ENCODE peak calls at places on chromosomes 11 and 22, in eight cellular contexts. Y is LNCaP clone FGC, V is colonic mucosa, C is tibial nerve, Z is thyroid gland, E is A549, O is tibial artery, I is kidney. G is an unnamed sample.
A peak's percentile ranks its signal among the peaks of the same experiment; 100 is the strongest.

GRCh38 chr11:34624069-34624468 is 3.2 kb downstream of the EHF start:
- DNase-seq in V (peak; percentile 80), Z (no peak), I (no peak), Y (no peak), O (no peak), E (no peak), C (no peak), G (peak; percentile 71)

GRCh38 chr22:34105461-34106062 is 185.3 kb upstream of the LARGE1 start:
- DNase-seq in E (peak; percentile 2), I (peak; percentile 75), Z (peak; percentile 43), V (peak; percentile 73), O (peak; percentile 67), C (peak; percentile 31), Y (peak; percentile 26), G (peak; percentile 3)

GRCh38 chr22:21624120-21624879 is 5.5 kb downstream of the YDJC start:
- DNase-seq in Z (no peak), C (no peak), Y (peak; percentile 32), V (peak; percentile 41), I (no peak), O (no peak), E (no peak), G (peak; percentile 24)

GRCh38 chr11:10350341-10350740 is 45.5 kb downstream of the ADM start:
- DNase-seq in Z (no peak), O (no peak), V (no peak), Y (no peak), E (no peak), I (no peak), C (no peak), G (peak; percentile 44)

GRCh38 chr11:103480421-103480820 is 371.2 kb downstream of the DYNC2H1 start:
- DNase-seq in Z (no peak), O (no peak), C (no peak), Y (no peak), V (no peak), I (no peak), E (no peak), G (no peak)

GRCh38 chr11:96337541-96338530 is 5.2 kb downstream of the MAML2 start:
- DNase-seq in Y (no peak), Z (no peak), C (no peak), O (no peak), V (peak; percentile 42), E (no peak), I (no peak), G (no peak)

GRCh38 chr11:95364324-95365295 is 133.6 kb upstream of the SESN3 start:
- DNase-seq in O (no peak), E (peak; percentile 36), I (no peak), C (no peak), V (no peak), Z (no peak), Y (peak; percentile 26), G (peak; percentile 24)

GRCh38 chr11:73403541-73403940 is 27.3 kb downstream of the RELT start:
- DNase-seq in C (no peak), Z (no peak), Y (no peak), I (no peak), V (no peak), E (no peak), O (no peak), G (no peak)

GRCh38 chr22:23525510-23525909 is 54.6 kb downstream of the IGLL1 start:
- DNase-seq in O (no peak), Y (no peak), E (no peak), V (no peak), Z (peak; percentile 3), I (peak; percentile 57), C (no peak), G (no peak)

GRCh38 chr11:127574528-127574927 is 574.0 kb upstream of the KIRREL3 start:
- DNase-seq in V (no peak), C (no peak), Z (no peak), Y (no peak), E (no peak), I (no peak), O (no peak), G (no peak)

GRCh38 chr11:76769645-76770586 is 13.2 kb upstream of the TSKU start:
- DNase-seq in V (peak; percentile 93), C (no peak), I (peak; percentile 82), O (no peak), E (peak; percentile 93), Y (no peak), Z (peak; percentile 88), G (peak; percentile 81)

GRCh38 chr11:20357150-20357549 is 6.4 kb upstream of the HTATIP2 start:
- DNase-seq in E (no peak), Z (no peak), Y (no peak), O (no peak), I (no peak), V (no peak), C (no peak), G (no peak)

GRCh38 chr11:75264971-75265370 is 24.4 kb downstream of the TPBGL start:
- DNase-seq in Z (no peak), O (peak; percentile 58), V (no peak), Y (no peak), I (peak; percentile 34), E (no peak), C (no peak), G (no peak)

GRCh38 chr11:83025267-83025704 is 46.4 kb downstream of the RAB30 start:
- DNase-seq in V (no peak), I (no peak), O (no peak), Y (peak; percentile 97), C (no peak), E (no peak), Z (no peak), G (no peak)

GRCh38 chr22:50104149-50104548 is 14.3 kb downstream of the MOV10L1 start:
- DNase-seq in Z (no peak), Y (no peak), C (no peak), E (no peak), V (no peak), I (no peak), O (peak; percentile 25), G (no peak)

GRCh38 chr11:123268118-123268517 is 73.1 kb upstream of the CLMP start:
- DNase-seq in Y (peak; percentile 62), E (no peak), O (no peak), V (no peak), C (no peak), Z (no peak), I (no peak), G (no peak)

GRCh38 chr11:16613401-16614381 is 124.8 kb upstream of the C11orf58 start:
- DNase-seq in C (peak; percentile 88), Y (peak; percentile 27), I (peak; percentile 94), Z (peak; percentile 87), O (peak; percentile 93), E (peak; percentile 79), V (peak; percentile 83), G (peak; percentile 89)

GRCh38 chr22:44363214-44363979 is 50.6 kb upstream of the SHISAL1 start:
- DNase-seq in C (peak; percentile 46), Z (peak; percentile 72), E (peak; percentile 60), O (peak; percentile 97), I (peak; percentile 92), Y (no peak), V (peak; percentile 68), G (peak; percentile 76)

GRCh38 chr22:22772396-22772795 is 115.2 kb upstream of the IGLL5 start:
- DNase-seq in Y (no peak), E (no peak), V (no peak), Z (no peak), O (peak; percentile 28), I (no peak), C (no peak), G (no peak)

GRCh38 chr11:61480936-61481335 is 27.6 kb upstream of the LRRC10B start:
- DNase-seq in I (no peak), O (no peak), E (no peak), C (no peak), Z (no peak), V (peak; percentile 29), Y (no peak), G (peak; percentile 67)

GRCh38 chr11:98711011-98711410 is 309.7 kb upstream of the CNTN5 start:
- DNase-seq in Y (peak; percentile 73), E (no peak), V (no peak), I (no peak), C (no peak), O (no peak), Z (peak; percentile 78), G (no peak)

GRCh38 chr11:15115686-15116085 is 963 bp downstream of the INSC start:
- DNase-seq in I (no peak), E (no peak), Z (no peak), C (no peak), O (no peak), V (no peak), Y (no peak), G (no peak)

GRCh38 chr11:15119826-15120225 is 5.1 kb downstream of the INSC start:
- DNase-seq in Z (no peak), Y (no peak), V (no peak), C (no peak), E (no peak), I (no peak), O (no peak), G (no peak)

GRCh38 chr11:15118431-15118830 is 3.7 kb downstream of the INSC start:
- DNase-seq in Z (no peak), I (no peak), C (no peak), O (no peak), E (no peak), Y (no peak), V (no peak), G (no peak)

GRCh38 chr11:15117751-15118150 is 3.0 kb downstream of the INSC start:
- DNase-seq in C (no peak), E (no peak), O (no peak), Y (no peak), Z (no peak), V (no peak), I (no peak), G (no peak)

GRCh38 chr11:15119352-15119751 is 4.6 kb downstream of the INSC start:
- DNase-seq in V (no peak), O (no peak), Z (no peak), I (no peak), E (no peak), Y (no peak), C (no peak), G (no peak)
- TF ChIP-seq CTCF in V (no peak), O (no peak), Z (no peak), I (no peak), E (no peak), Y (no peak), C (no peak), G (no peak)

GRCh38 chr11:71563401-71563800 is 2.0 kb upstream of the KRTAP5-10 start:
- DNase-seq in O (no peak), Y (no peak), C (no peak), E (peak; percentile 67), V (peak; percentile 25), I (no peak), Z (no peak), G (peak; percentile 30)
- TF ChIP-seq CTCF in O (no peak), Y (peak; percentile 50), C (no peak), E (peak; percentile 35), V (peak; percentile 40), I (peak; percentile 20), Z (peak; percentile 34), G (no peak)

DNA sequence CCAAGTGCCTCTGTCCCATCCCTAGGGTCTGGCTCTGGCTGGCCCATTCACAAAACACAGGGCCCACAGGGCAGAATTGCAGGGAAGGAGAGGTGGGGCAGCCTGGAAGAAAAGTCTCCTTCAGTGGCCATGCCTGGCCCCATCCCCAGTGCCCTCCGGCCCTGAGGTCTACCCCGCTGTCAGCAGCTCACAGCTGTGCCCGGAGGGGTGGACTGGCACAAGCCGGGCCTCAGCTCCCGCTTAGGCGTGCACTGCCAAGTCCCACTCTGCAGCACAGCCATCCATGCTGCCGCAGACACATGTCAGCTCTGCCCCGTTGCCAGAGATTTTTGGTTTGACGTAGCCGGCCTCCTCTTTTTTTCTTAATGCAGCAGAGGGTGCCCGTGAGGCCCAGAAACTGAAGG is 3.9 kb upstream of the SCN2B start:
- DNase-seq in E (no peak), C (peak; percentile 23), Y (no peak), V (no peak), Z (peak; percentile 74), I (no peak), O (peak; percentile 61), G (no peak)
- TF ChIP-seq CTCF in E (no peak), C (no peak), Y (no peak), V (no peak), Z (no peak), I (no peak), O (no peak), G (no peak)

GRCh38 chr22:38881464-38881871 is 9.5 kb upstream of the CBX6 start:
- DNase-seq in Y (no peak), Z (peak; percentile 80), I (no peak), V (peak; percentile 46), E (no peak), C (peak; percentile 65), O (peak; percentile 95), G (no peak)
- TF ChIP-seq CTCF in Y (no peak), Z (peak; percentile 20), I (no peak), V (no peak), E (no peak), C (no peak), O (peak; percentile 25), G (no peak)

G was measured in Calu3.